ENCODE peak calls at places on chromosomes 5 and 9, in nine cellular contexts. R is GM23338, I is PC-3, Z is OCI-LY7, C is hepatocyte, T is GM23248, O is neural progenitor cell, B is HCT116, Y is SK-N-SH. M is an unnamed sample.

GRCh38 chr5:111855356-111855755 is 98.4 kb upstream of the NREP start:
- DNase-seq in R (no peak), I (no peak), Z (no peak), C (peak), T (no peak), O (peak), B (no peak), Y (no peak), M (no peak)

GRCh38 chr9:126307306-126308061 is 19.1 kb upstream of the MVB12B start:
- DNase-seq in R (no peak), I (no peak), Z (no peak), C (no peak), T (no peak), O (no peak), B (no peak), Y (peak), M (no peak)

GRCh38 chr5:68252678-68253520 is 37.3 kb downstream of the PIK3R1 start:
- DNase-seq in R (peak), I (peak), Z (peak), C (peak), T (peak), O (peak), B (peak), Y (peak), M (peak)

GRCh38 chr9:106309925-106310324 is 553.0 kb upstream of the ZNF462 start:
- DNase-seq in R (no peak), I (no peak), Z (no peak), C (no peak), T (no peak), O (no peak), B (no peak), Y (no peak), M (no peak)

GRCh38 chr9:114538241-114538640 is 33.0 kb upstream of the WHRN start:
- DNase-seq in R (peak), I (peak), Z (peak), C (peak), T (no peak), O (peak), B (peak), Y (no peak), M (peak)

GRCh38 chr5:68032240-68032762 is 183.3 kb upstream of the PIK3R1 start:
- DNase-seq in R (no peak), I (no peak), Z (no peak), C (no peak), T (no peak), O (no peak), B (no peak), Y (no peak), M (no peak)

GRCh38 chr5:122371511-122372151 is 59.6 kb downstream of the SNCAIP start:
- DNase-seq in R (no peak), I (no peak), Z (no peak), C (no peak), T (no peak), O (no peak), B (no peak), Y (no peak), M (no peak)

GRCh38 chr5:997001-997474 is 11.6 kb upstream of the NKD2 start:
- DNase-seq in R (peak), I (no peak), Z (no peak), C (peak), T (peak), O (no peak), B (no peak), Y (no peak), M (peak)

GRCh38 chr9:122158202-122158601 is 1.4 kb downstream of the NDUFA8 start:
- DNase-seq in R (peak), I (peak), Z (peak), C (peak), T (peak), O (peak), B (peak), Y (peak), M (peak)

GRCh38 chr5:180327166-180327565 is 26.0 kb downstream of the GFPT2 start:
- DNase-seq in R (no peak), I (no peak), Z (no peak), C (no peak), T (no peak), O (no peak), B (no peak), Y (no peak), M (no peak)

GRCh38 chr9:100505564-100506159 is 32.7 kb downstream of the TMEFF1 start:
- DNase-seq in R (peak), I (peak), Z (peak), C (peak), T (peak), O (peak), B (peak), Y (peak), M (peak)

GRCh38 chr5:83277953-83278352 is 193.6 kb upstream of the VCAN start:
- DNase-seq in R (no peak), I (no peak), Z (no peak), C (no peak), T (no peak), O (no peak), B (no peak), Y (no peak), M (no peak)

GRCh38 chr9:36559036-36559695 is 13.5 kb upstream of the MELK start:
- DNase-seq in R (peak), I (no peak), Z (no peak), C (no peak), T (peak), O (no peak), B (no peak), Y (no peak), M (no peak)

GRCh38 chr5:89445106-89445745 is 562.2 kb upstream of the MEF2C start:
- DNase-seq in R (no peak), I (no peak), Z (no peak), C (no peak), T (no peak), O (no peak), B (no peak), Y (no peak), M (no peak)

GRCh38 chr9:24245988-24246387 is 299.7 kb downstream of the IZUMO3 start:
- DNase-seq in R (peak), I (peak), Z (peak), C (peak), T (peak), O (peak), B (peak), Y (peak), M (peak)

GRCh38 chr5:166509085-166509484 is 1782.4 kb upstream of the WWC1 start:
- DNase-seq in R (peak), I (no peak), Z (peak), C (peak), T (peak), O (peak), B (no peak), Y (no peak), M (peak)

GRCh38 chr5:83472508-83473343 is 1.2 kb downstream of the VCAN start:
- DNase-seq in R (peak), I (no peak), Z (no peak), C (peak), T (peak), O (peak), B (no peak), Y (peak), M (peak)

GRCh38 chr5:8906303-8906967 is 639.4 kb downstream of the SEMA5A start:
- DNase-seq in R (no peak), I (peak), Z (no peak), C (no peak), T (peak), O (no peak), B (no peak), Y (no peak), M (no peak)

GRCh38 chr9:14071484-14071883 is 242.5 kb downstream of the NFIB start:
- DNase-seq in R (peak), I (no peak), Z (no peak), C (no peak), T (no peak), O (no peak), B (no peak), Y (no peak), M (no peak)

GRCh38 chr9:99868845-99869244 is 37.6 kb upstream of the STX17 start:
- DNase-seq in R (no peak), I (no peak), Z (no peak), C (no peak), T (peak), O (no peak), B (no peak), Y (no peak), M (no peak)

GRCh38 chr5:180259260-180259611 is 32.6 kb downstream of the MAPK9 start:
- DNase-seq in R (peak), I (peak), Z (no peak), C (no peak), T (no peak), O (no peak), B (no peak), Y (no peak), M (no peak)

GRCh38 chr9:114097613-114098020 is 1.5 kb downstream of the KIF12 start:
- DNase-seq in R (no peak), I (peak), Z (no peak), C (no peak), T (peak), O (peak), B (no peak), Y (peak), M (no peak)

GRCh38 chr9:137919095-137919465 is 41.5 kb downstream of the CACNA1B start:
- DNase-seq in R (no peak), I (no peak), Z (no peak), C (no peak), T (no peak), O (no peak), B (no peak), Y (no peak), M (no peak)

GRCh38 chr5:29162297-29162696 is 2031.2 kb upstream of the CDH6 start:
- DNase-seq in R (no peak), I (no peak), Z (no peak), C (no peak), T (no peak), O (peak), B (no peak), Y (no peak), M (no peak)

GRCh38 chr5:154449786-154450185 is 4.0 kb downstream of the SAP30L start:
- DNase-seq in R (no peak), I (no peak), Z (no peak), C (no peak), T (no peak), O (no peak), B (no peak), Y (no peak), M (no peak)

GRCh38 chr5:149782018-149782899 is 52.1 kb downstream of the PPARGC1B start:
- DNase-seq in R (no peak), I (no peak), Z (no peak), C (no peak), T (peak), O (no peak), B (no peak), Y (no peak), M (no peak)

GRCh38 chr5:141330299-141331080 is at the start of gene PCDHGA1:
- DNase-seq in R (peak), I (peak), Z (peak), C (no peak), T (peak), O (peak), B (no peak), Y (peak), M (peak)

GRCh38 chr9:70594546-70594945 is 180.1 kb upstream of the KLF9 start:
- DNase-seq in R (no peak), I (no peak), Z (no peak), C (no peak), T (peak), O (no peak), B (no peak), Y (no peak), M (no peak)

GRCh38 chr5:53425598-53426516 is 54.6 kb upstream of the FST start:
- DNase-seq in R (peak), I (peak), Z (peak), C (peak), T (peak), O (peak), B (peak), Y (peak), M (peak)

GRCh38 chr9:16267336-16268036 is 603.0 kb downstream of the BNC2 start:
- DNase-seq in R (no peak), I (peak), Z (no peak), C (peak), T (peak), O (no peak), B (no peak), Y (peak), M (peak)

GRCh38 chr5:57117601-57118000 is 56.3 kb upstream of the GPBP1 start:
- DNase-seq in R (no peak), I (peak), Z (no peak), C (no peak), T (no peak), O (no peak), B (no peak), Y (no peak), M (peak)

GRCh38 chr5:79971156-79971555 is 19.9 kb downstream of the MTX3 start:
- DNase-seq in R (no peak), I (peak), Z (no peak), C (no peak), T (peak), O (no peak), B (no peak), Y (no peak), M (no peak)

GRCh38 chr5:79976759-79977515 is 14.1 kb downstream of the MTX3 start:
- DNase-seq in R (no peak), I (no peak), Z (no peak), C (no peak), T (no peak), O (no peak), B (no peak), Y (no peak), M (no peak)

GRCh38 chr5:79974896-79975295 is 16.2 kb downstream of the MTX3 start:
- DNase-seq in R (no peak), I (peak), Z (no peak), C (no peak), T (peak), O (no peak), B (peak), Y (no peak), M (no peak)

GRCh38 chr5:79975422-79975821 is 15.6 kb downstream of the MTX3 start:
- DNase-seq in R (no peak), I (no peak), Z (no peak), C (no peak), T (peak), O (no peak), B (no peak), Y (no peak), M (no peak)

GRCh38 chr5:79973511-79973910 is 17.6 kb downstream of the MTX3 start:
- DNase-seq in R (no peak), I (no peak), Z (no peak), C (no peak), T (peak), O (peak), B (no peak), Y (no peak), M (no peak)
- TF ChIP-seq EZH2phosphoT487 in R (no peak), I (no peak), Z (no peak), C (no peak), T (no peak), O (no peak), B (no peak), Y (no peak), M (no peak)

GRCh38 chr9:119961774-119962408 is 592.7 kb upstream of the BRINP1 start:
- DNase-seq in R (peak), I (peak), Z (no peak), C (peak), T (peak), O (peak), B (peak), Y (peak), M (no peak)
- H3K4me2 ChIP-seq in R (peak), I (no peak), Z (no peak), C (no peak), T (no peak), O (no peak), B (peak), Y (no peak), M (no peak)

GRCh38 chr5:17022296-17022695 is 86.2 kb upstream of the MYO10 start:
- DNase-seq in R (no peak), I (no peak), Z (no peak), C (no peak), T (peak), O (no peak), B (no peak), Y (no peak), M (peak)
- H2AFZ ChIP-seq in R (no peak), I (no peak), Z (no peak), C (no peak), T (peak), O (no peak), B (no peak), Y (peak), M (no peak)

GRCh38 chr5:32147236-32147635 is 26.9 kb downstream of the GOLPH3 start:
- DNase-seq in R (no peak), I (no peak), Z (no peak), C (no peak), T (peak), O (no peak), B (no peak), Y (no peak), M (no peak)

GRCh38 chr5:32143991-32144636 is 30.0 kb downstream of the GOLPH3 start:
- DNase-seq in R (no peak), I (no peak), Z (no peak), C (no peak), T (no peak), O (no peak), B (no peak), Y (no peak), M (no peak)

GRCh38 chr5:32147959-32148358 is 26.2 kb downstream of the GOLPH3 start:
- DNase-seq in R (no peak), I (no peak), Z (no peak), C (no peak), T (no peak), O (no peak), B (no peak), Y (no peak), M (no peak)

GRCh38 chr5:32144637-32145207 is 29.4 kb downstream of the GOLPH3 start:
- DNase-seq in R (no peak), I (no peak), Z (no peak), C (no peak), T (no peak), O (no peak), B (no peak), Y (peak), M (no peak)

DNA sequence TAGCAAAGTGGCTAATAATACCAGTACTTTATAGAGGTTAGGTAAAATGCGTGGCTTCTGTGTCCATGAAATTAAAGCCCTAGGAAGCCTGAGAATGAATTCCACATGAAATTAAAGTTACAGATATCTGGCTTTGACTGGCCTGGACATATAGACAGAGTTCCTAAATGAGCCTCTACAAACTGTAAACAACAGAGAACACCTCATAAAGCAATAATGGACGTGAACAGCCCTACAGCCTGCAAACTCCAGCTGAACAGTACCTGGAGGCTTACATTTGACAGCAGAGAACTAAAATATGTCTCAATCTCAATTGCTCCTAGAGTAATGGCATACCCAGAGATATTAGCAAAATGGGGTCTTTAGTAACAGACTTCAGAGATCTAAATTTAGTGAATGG is 28.7 kb downstream of the GOLPH3 start:
- DNase-seq in R (no peak), I (no peak), Z (no peak), C (no peak), T (no peak), O (no peak), B (no peak), Y (no peak), M (no peak)
- TF ChIP-seq EZH2phosphoT487 in R (no peak), I (no peak), Z (no peak), C (no peak), T (no peak), O (no peak), B (no peak), Y (no peak), M (no peak)

GRCh38 chr9:69157751-69158466 is 16.2 kb upstream of the TJP2 start:
- DNase-seq in R (no peak), I (no peak), Z (no peak), C (no peak), T (peak), O (no peak), B (no peak), Y (no peak), M (no peak)
- H3K4me2 ChIP-seq in R (no peak), I (no peak), Z (no peak), C (no peak), T (peak), O (no peak), B (no peak), Y (no peak), M (no peak)

GRCh38 chr5:60842859-60843692 is 993 bp downstream of the ELOVL7 start:
- DNase-seq in R (peak), I (no peak), Z (no peak), C (peak), T (peak), O (peak), B (no peak), Y (peak), M (peak)
- H2AFZ ChIP-seq in R (peak), I (no peak), Z (no peak), C (peak), T (peak), O (peak), B (no peak), Y (peak), M (peak)

GRCh38 chr5:55551298-55551846 is 16.6 kb upstream of the PLPP1 start:
- DNase-seq in R (no peak), I (no peak), Z (no peak), C (no peak), T (no peak), O (no peak), B (no peak), Y (no peak), M (no peak)

GRCh38 chr5:55546991-55547390 is 12.2 kb upstream of the PLPP1 start:
- DNase-seq in R (no peak), I (peak), Z (peak), C (peak), T (no peak), O (no peak), B (no peak), Y (no peak), M (peak)

GRCh38 chr5:55544341-55544740 is 9.6 kb upstream of the PLPP1 start:
- DNase-seq in R (no peak), I (peak), Z (no peak), C (no peak), T (peak), O (no peak), B (no peak), Y (no peak), M (no peak)

GRCh38 chr5:55551904-55552303 is 17.1 kb upstream of the PLPP1 start:
- DNase-seq in R (no peak), I (no peak), Z (no peak), C (no peak), T (no peak), O (no peak), B (no peak), Y (no peak), M (no peak)

GRCh38 chr5:55547792-55548191 is 13.0 kb upstream of the PLPP1 start:
- DNase-seq in R (no peak), I (no peak), Z (no peak), C (no peak), T (no peak), O (no peak), B (no peak), Y (no peak), M (no peak)
- TF ChIP-seq EZH2phosphoT487 in R (no peak), I (no peak), Z (no peak), C (no peak), T (no peak), O (no peak), B (no peak), Y (no peak), M (no peak)

GRCh38 chr9:3977388-3977787 is 322.5 kb downstream of the GLIS3 start:
- DNase-seq in R (no peak), I (no peak), Z (no peak), C (no peak), T (no peak), O (no peak), B (no peak), Y (no peak), M (no peak)

GRCh38 chr9:3981897-3982296 is 318.0 kb downstream of the GLIS3 start:
- DNase-seq in R (no peak), I (no peak), Z (no peak), C (no peak), T (no peak), O (no peak), B (no peak), Y (no peak), M (no peak)

GRCh38 chr9:3980771-3981170 is 319.1 kb downstream of the GLIS3 start:
- DNase-seq in R (no peak), I (no peak), Z (no peak), C (no peak), T (peak), O (peak), B (no peak), Y (no peak), M (no peak)

GRCh38 chr9:3986060-3986459 is 313.8 kb downstream of the GLIS3 start:
- DNase-seq in R (no peak), I (no peak), Z (no peak), C (no peak), T (no peak), O (no peak), B (no peak), Y (no peak), M (no peak)

DNA sequence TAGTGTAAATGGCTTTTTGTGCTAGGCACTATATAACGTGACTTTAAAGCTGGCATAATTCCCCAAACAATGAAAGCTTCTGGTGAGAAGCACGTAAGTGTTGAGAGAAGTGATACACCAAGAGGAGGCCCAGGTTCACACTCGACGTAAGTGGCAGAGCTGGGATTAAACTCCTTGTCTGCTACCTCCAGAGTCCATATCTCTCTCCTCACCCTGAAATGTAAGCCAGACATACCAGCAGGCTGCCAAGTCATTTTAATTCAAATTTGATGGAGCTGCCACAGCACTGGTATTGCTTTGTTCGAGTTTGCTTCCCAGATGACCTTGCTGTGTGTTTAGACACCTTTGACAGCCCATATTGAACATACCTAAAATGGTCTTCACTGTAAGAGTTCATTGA is 319.7 kb downstream of the GLIS3 start:
- DNase-seq in R (peak), I (no peak), Z (no peak), C (no peak), T (no peak), O (no peak), B (no peak), Y (no peak), M (no peak)
- H3K4me2 ChIP-seq in R (no peak), I (no peak), Z (no peak), C (no peak), T (peak), O (peak), B (no peak), Y (no peak), M (no peak)

GRCh38 chr5:128800377-128800776 is 164.9 kb upstream of the SLC27A6 start:
- DNase-seq in R (no peak), I (no peak), Z (no peak), C (no peak), T (peak), O (no peak), B (no peak), Y (no peak), M (no peak)

GRCh38 chr5:128799945-128800344 is 165.3 kb upstream of the SLC27A6 start:
- DNase-seq in R (no peak), I (no peak), Z (no peak), C (no peak), T (no peak), O (no peak), B (no peak), Y (no peak), M (no peak)
- H2AFZ ChIP-seq in R (no peak), I (no peak), Z (no peak), C (no peak), T (no peak), O (no peak), B (no peak), Y (no peak), M (no peak)

M was measured in MM.1S.